ENCODE peak calls at places on chromosome 14, in five cellular contexts. One of them, this sample, is unnamed.

GRCh38 chr14:102394717-102395378 is 32.1 kb downstream of the TECPR2 start:
- DNase-seq in kidney epithelial cell: no peak
- DNase-seq in neural progenitor cell: no peak
- DNase-seq in progenitor cell of endocrine pancreas: no peak
- DNase-seq in mucosa of descending colon: no peak
- DNase-seq in this sample: no peak

GRCh38 chr14:106417224-106418049 is 891.1 kb downstream of the TMEM121 start:
- DNase-seq in mucosa of descending colon: peak
- DNase-seq in progenitor cell of endocrine pancreas: no peak
- DNase-seq in neural progenitor cell: peak
- DNase-seq in kidney epithelial cell: no peak
- DNase-seq in this sample: no peak

GRCh38 chr14:28596336-28596735 is 170.3 kb upstream of the FOXG1 start:
- DNase-seq in kidney epithelial cell: no peak
- DNase-seq in neural progenitor cell: no peak
- DNase-seq in progenitor cell of endocrine pancreas: no peak
- DNase-seq in mucosa of descending colon: no peak
- DNase-seq in this sample: no peak

GRCh38 chr14:99050309-99050708 is 221.7 kb downstream of the BCL11B start:
- DNase-seq in kidney epithelial cell: no peak
- DNase-seq in progenitor cell of endocrine pancreas: no peak
- DNase-seq in mucosa of descending colon: no peak
- DNase-seq in neural progenitor cell: no peak
- DNase-seq in this sample: no peak

GRCh38 chr14:103719766-103720165 is 4.2 kb downstream of the ZFYVE21 start:
- DNase-seq in neural progenitor cell: no peak
- DNase-seq in mucosa of descending colon: no peak
- DNase-seq in kidney epithelial cell: no peak
- DNase-seq in progenitor cell of endocrine pancreas: no peak
- DNase-seq in this sample: no peak

GRCh38 chr14:77033622-77034521 is 5.4 kb upstream of the IRF2BPL start:
- DNase-seq in progenitor cell of endocrine pancreas: peak
- DNase-seq in mucosa of descending colon: peak
- DNase-seq in kidney epithelial cell: no peak
- DNase-seq in neural progenitor cell: peak
- DNase-seq in this sample: peak

GRCh38 chr14:26531894-26532293 is 65.9 kb downstream of the NOVA1 start:
- DNase-seq in progenitor cell of endocrine pancreas: no peak
- DNase-seq in neural progenitor cell: no peak
- DNase-seq in mucosa of descending colon: no peak
- DNase-seq in kidney epithelial cell: no peak
- DNase-seq in this sample: no peak

GRCh38 chr14:64731141-64731581 is 26.9 kb downstream of the PLEKHG3 start:
- DNase-seq in kidney epithelial cell: no peak
- DNase-seq in neural progenitor cell: no peak
- DNase-seq in mucosa of descending colon: peak
- DNase-seq in progenitor cell of endocrine pancreas: no peak
- DNase-seq in this sample: no peak

GRCh38 chr14:63209160-63209559 is 4.9 kb downstream of the RHOJ start:
- DNase-seq in progenitor cell of endocrine pancreas: no peak
- DNase-seq in mucosa of descending colon: no peak
- DNase-seq in neural progenitor cell: no peak
- DNase-seq in kidney epithelial cell: no peak
- DNase-seq in this sample: no peak

GRCh38 chr14:69652942-69653680 is 41.7 kb downstream of the SUSD6 start:
- DNase-seq in neural progenitor cell: no peak
- DNase-seq in mucosa of descending colon: no peak
- DNase-seq in kidney epithelial cell: no peak
- DNase-seq in progenitor cell of endocrine pancreas: no peak
- DNase-seq in this sample: no peak

GRCh38 chr14:89748004-89748403 is 206.5 kb downstream of the EFCAB11 start:
- DNase-seq in mucosa of descending colon: no peak
- DNase-seq in kidney epithelial cell: no peak
- DNase-seq in neural progenitor cell: no peak
- DNase-seq in progenitor cell of endocrine pancreas: no peak
- DNase-seq in this sample: no peak

GRCh38 chr14:83816755-83817154 is 1713.2 kb upstream of the FLRT2 start:
- DNase-seq in kidney epithelial cell: no peak
- DNase-seq in progenitor cell of endocrine pancreas: no peak
- DNase-seq in mucosa of descending colon: no peak
- DNase-seq in neural progenitor cell: no peak
- DNase-seq in this sample: no peak

GRCh38 chr14:61196792-61197191 is 84.3 kb downstream of the TMEM30B start:
- DNase-seq in neural progenitor cell: no peak
- DNase-seq in mucosa of descending colon: no peak
- DNase-seq in kidney epithelial cell: no peak
- DNase-seq in progenitor cell of endocrine pancreas: no peak
- DNase-seq in this sample: no peak
- TF ChIP-seq CTCF in neural progenitor cell: no peak
- TF ChIP-seq CTCF in mucosa of descending colon: no peak
- TF ChIP-seq CTCF in kidney epithelial cell: peak
- TF ChIP-seq CTCF in progenitor cell of endocrine pancreas: no peak
- TF ChIP-seq CTCF in this sample: no peak

DNA sequence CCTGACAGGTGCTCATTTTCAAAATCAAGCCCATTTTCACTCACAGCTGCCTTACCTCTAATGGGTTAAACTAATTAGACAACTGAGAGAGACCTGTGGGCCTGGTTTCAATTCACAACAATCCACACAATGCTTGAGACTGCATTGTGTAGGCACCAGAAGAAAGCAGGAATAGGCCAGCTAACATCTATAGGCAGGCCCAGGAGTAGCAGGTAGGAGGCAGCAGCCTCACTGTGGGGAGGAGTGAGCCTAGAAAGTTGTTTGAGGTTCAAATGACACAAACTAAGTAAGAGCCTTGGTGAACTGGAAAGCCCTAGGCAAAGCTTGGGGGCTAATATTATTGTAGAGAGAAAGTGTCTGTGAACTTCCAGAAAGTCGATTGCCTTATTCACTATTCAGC is 289.5 kb upstream of the CCDC196 start:
- DNase-seq in kidney epithelial cell: no peak
- DNase-seq in mucosa of descending colon: no peak
- DNase-seq in neural progenitor cell: peak
- DNase-seq in progenitor cell of endocrine pancreas: no peak
- DNase-seq in this sample: no peak
- TF ChIP-seq CTCF in kidney epithelial cell: no peak
- TF ChIP-seq CTCF in mucosa of descending colon: no peak
- TF ChIP-seq CTCF in neural progenitor cell: peak
- TF ChIP-seq CTCF in progenitor cell of endocrine pancreas: no peak
- TF ChIP-seq CTCF in this sample: no peak

GRCh38 chr14:104725772-104726548 is 1.9 kb downstream of the ADSS1 start:
- DNase-seq in kidney epithelial cell: no peak
- DNase-seq in neural progenitor cell: no peak
- DNase-seq in mucosa of descending colon: no peak
- DNase-seq in progenitor cell of endocrine pancreas: no peak
- DNase-seq in this sample: no peak
- TF ChIP-seq CTCF in kidney epithelial cell: no peak
- TF ChIP-seq CTCF in neural progenitor cell: no peak
- TF ChIP-seq CTCF in mucosa of descending colon: no peak
- TF ChIP-seq CTCF in progenitor cell of endocrine pancreas: peak
- TF ChIP-seq CTCF in this sample: peak

DNA sequence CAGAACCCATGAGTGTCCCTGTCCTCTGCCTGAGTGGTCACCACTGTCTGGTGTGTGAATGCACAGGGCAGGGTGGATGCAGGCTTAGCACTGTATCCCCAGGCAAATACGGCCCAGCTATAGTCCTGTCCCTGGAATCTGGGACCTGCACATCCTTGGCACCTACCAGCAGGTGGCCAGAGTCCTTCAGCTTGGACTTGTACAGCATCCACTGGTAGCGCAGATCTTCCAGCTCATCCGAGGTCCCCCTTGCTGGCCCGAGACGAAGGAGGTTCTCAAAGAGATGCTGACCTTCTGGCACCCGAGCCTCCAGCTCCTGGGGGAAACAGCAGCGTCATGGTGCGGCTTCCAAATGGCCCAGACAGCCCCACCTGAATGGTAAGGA is 83.4 kb downstream of the SYNE3 start:
- DNase-seq in neural progenitor cell: no peak
- DNase-seq in kidney epithelial cell: no peak
- DNase-seq in progenitor cell of endocrine pancreas: no peak
- DNase-seq in mucosa of descending colon: no peak
- DNase-seq in this sample: no peak
- TF ChIP-seq CTCF in neural progenitor cell: no peak
- TF ChIP-seq CTCF in kidney epithelial cell: no peak
- TF ChIP-seq CTCF in progenitor cell of endocrine pancreas: no peak
- TF ChIP-seq CTCF in mucosa of descending colon: no peak
- TF ChIP-seq CTCF in this sample: no peak

GRCh38 chr14:95515523-95516517 is 630 bp downstream of the SYNE3 start:
- DNase-seq in neural progenitor cell: peak
- DNase-seq in kidney epithelial cell: no peak
- DNase-seq in progenitor cell of endocrine pancreas: peak
- DNase-seq in mucosa of descending colon: peak
- DNase-seq in this sample: peak
- TF ChIP-seq CTCF in neural progenitor cell: peak
- TF ChIP-seq CTCF in kidney epithelial cell: no peak
- TF ChIP-seq CTCF in progenitor cell of endocrine pancreas: peak
- TF ChIP-seq CTCF in mucosa of descending colon: no peak
- TF ChIP-seq CTCF in this sample: no peak

GRCh38 chr14:100058777-100059432 is 6.3 kb upstream of the EVL start:
- DNase-seq in neural progenitor cell: no peak
- DNase-seq in progenitor cell of endocrine pancreas: no peak
- DNase-seq in kidney epithelial cell: no peak
- DNase-seq in mucosa of descending colon: no peak
- DNase-seq in this sample: no peak

GRCh38 chr14:100059433-100059781 is 5.8 kb upstream of the EVL start:
- DNase-seq in neural progenitor cell: no peak
- DNase-seq in kidney epithelial cell: no peak
- DNase-seq in mucosa of descending colon: no peak
- DNase-seq in progenitor cell of endocrine pancreas: no peak
- DNase-seq in this sample: no peak

GRCh38 chr14:100054553-100055075 is 10.6 kb upstream of the EVL start:
- DNase-seq in kidney epithelial cell: no peak
- DNase-seq in neural progenitor cell: no peak
- DNase-seq in mucosa of descending colon: no peak
- DNase-seq in progenitor cell of endocrine pancreas: no peak
- DNase-seq in this sample: no peak

GRCh38 chr14:100056431-100056830 is 8.8 kb upstream of the EVL start:
- DNase-seq in neural progenitor cell: no peak
- DNase-seq in mucosa of descending colon: no peak
- DNase-seq in progenitor cell of endocrine pancreas: no peak
- DNase-seq in kidney epithelial cell: no peak
- DNase-seq in this sample: no peak

DNA sequence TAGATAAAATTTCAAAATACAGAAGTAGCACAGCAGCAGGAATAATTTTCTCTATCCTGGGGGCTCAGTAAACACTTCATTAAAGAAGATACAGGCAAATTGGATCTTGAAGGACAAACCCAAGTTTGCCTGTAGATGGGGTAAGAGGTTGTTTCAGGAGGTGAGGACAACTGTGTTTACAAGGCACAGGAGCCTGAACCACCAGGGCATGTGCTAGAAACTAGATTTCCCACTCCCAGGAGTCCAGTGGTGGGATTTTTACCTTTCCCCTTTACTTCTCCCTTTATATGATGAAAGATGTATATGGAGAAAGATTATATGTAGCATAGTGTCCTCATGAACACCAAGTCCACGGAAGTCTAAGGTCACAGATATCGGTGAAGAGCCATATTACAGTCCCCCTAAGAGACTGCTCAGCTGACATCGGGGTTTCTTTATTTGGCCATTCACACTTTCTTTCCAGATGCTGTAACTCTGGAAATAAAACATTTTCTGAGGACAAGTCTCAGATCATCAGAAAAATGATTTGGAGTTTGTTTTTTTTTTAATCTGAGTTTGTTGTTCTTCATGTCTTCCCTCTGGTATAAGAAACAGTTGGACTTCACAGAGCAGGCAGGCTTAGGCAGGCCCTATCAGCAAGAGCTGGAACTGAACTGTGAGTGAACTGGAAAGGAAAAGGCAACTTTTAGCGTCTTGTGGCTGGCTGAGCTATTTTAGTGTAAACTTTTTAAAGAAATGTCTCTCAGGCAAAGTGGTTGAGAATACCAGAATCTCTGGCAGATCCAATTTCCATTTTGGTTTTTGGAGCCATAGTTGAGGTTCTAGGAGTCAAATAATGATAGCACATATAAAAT is 8.0 kb upstream of the EVL start:
- DNase-seq in mucosa of descending colon: no peak
- DNase-seq in kidney epithelial cell: no peak
- DNase-seq in progenitor cell of endocrine pancreas: no peak
- DNase-seq in neural progenitor cell: no peak
- DNase-seq in this sample: no peak
- TF ChIP-seq CTCF in mucosa of descending colon: no peak
- TF ChIP-seq CTCF in kidney epithelial cell: peak
- TF ChIP-seq CTCF in progenitor cell of endocrine pancreas: no peak
- TF ChIP-seq CTCF in neural progenitor cell: peak
- TF ChIP-seq CTCF in this sample: no peak

GRCh38 chr14:45939572-45939971 is 686.6 kb upstream of the MIS18BP1 start:
- DNase-seq in neural progenitor cell: no peak
- DNase-seq in progenitor cell of endocrine pancreas: no peak
- DNase-seq in kidney epithelial cell: no peak
- DNase-seq in mucosa of descending colon: no peak
- DNase-seq in this sample: no peak

GRCh38 chr14:45946251-45946650 is 693.2 kb upstream of the MIS18BP1 start:
- DNase-seq in progenitor cell of endocrine pancreas: no peak
- DNase-seq in neural progenitor cell: no peak
- DNase-seq in mucosa of descending colon: no peak
- DNase-seq in kidney epithelial cell: no peak
- DNase-seq in this sample: no peak

GRCh38 chr14:45940318-45940717 is 687.3 kb upstream of the MIS18BP1 start:
- DNase-seq in neural progenitor cell: no peak
- DNase-seq in kidney epithelial cell: no peak
- DNase-seq in mucosa of descending colon: no peak
- DNase-seq in progenitor cell of endocrine pancreas: no peak
- DNase-seq in this sample: no peak
- TF ChIP-seq CTCF in neural progenitor cell: no peak
- TF ChIP-seq CTCF in kidney epithelial cell: no peak
- TF ChIP-seq CTCF in mucosa of descending colon: no peak
- TF ChIP-seq CTCF in progenitor cell of endocrine pancreas: no peak
- TF ChIP-seq CTCF in this sample: no peak

GRCh38 chr14:95015046-95015445 is 142.3 kb downstream of the DICER1 start:
- DNase-seq in kidney epithelial cell: no peak
- DNase-seq in neural progenitor cell: no peak
- DNase-seq in progenitor cell of endocrine pancreas: no peak
- DNase-seq in mucosa of descending colon: no peak
- DNase-seq in this sample: no peak
- TF ChIP-seq CTCF in kidney epithelial cell: no peak
- TF ChIP-seq CTCF in neural progenitor cell: no peak
- TF ChIP-seq CTCF in progenitor cell of endocrine pancreas: no peak
- TF ChIP-seq CTCF in mucosa of descending colon: no peak
- TF ChIP-seq CTCF in this sample: no peak

DNA sequence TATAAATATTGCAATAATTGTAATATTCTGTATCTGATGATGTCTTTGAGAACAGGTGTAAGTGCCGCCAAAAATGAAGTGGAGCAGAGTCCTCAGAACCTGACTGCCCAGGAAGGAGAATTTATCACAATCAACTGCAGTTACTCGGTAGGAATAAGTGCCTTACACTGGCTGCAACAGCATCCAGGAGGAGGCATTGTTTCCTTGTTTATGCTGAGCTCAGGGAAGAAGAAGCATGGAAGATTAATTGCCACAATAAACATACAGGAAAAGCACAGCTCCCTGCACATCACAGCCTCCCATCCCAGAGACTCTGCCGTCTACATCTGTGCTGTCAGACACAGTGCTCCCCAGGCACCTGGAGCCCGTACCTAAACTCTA is 268.7 kb downstream of the DAD1 start:
- DNase-seq in neural progenitor cell: no peak
- DNase-seq in mucosa of descending colon: no peak
- DNase-seq in progenitor cell of endocrine pancreas: no peak
- DNase-seq in kidney epithelial cell: no peak
- DNase-seq in this sample: no peak
- TF ChIP-seq CTCF in neural progenitor cell: no peak
- TF ChIP-seq CTCF in mucosa of descending colon: no peak
- TF ChIP-seq CTCF in progenitor cell of endocrine pancreas: no peak
- TF ChIP-seq CTCF in kidney epithelial cell: no peak
- TF ChIP-seq CTCF in this sample: no peak

This sample was measured in glutamatergic neuron.